ENCODE peak calls at places on chromosomes 12 and 14, in four cellular contexts. L is astrocyte, G is K562, N is hepatocyte. A is an unnamed sample.

GRCh38 chr12:79782197-79782890 is 91.6 kb upstream of the PAWR start:
- DNase-seq in L (peak), G (no peak), N (no peak), A (no peak)

GRCh38 chr14:23364604-23365352 is at the start of gene EFS:
- DNase-seq in L (peak), G (no peak), N (no peak), A (no peak)

GRCh38 chr14:95290021-95290420 is 29.7 kb downstream of the CLMN start:
- DNase-seq in L (no peak), G (no peak), N (no peak), A (no peak)

GRCh38 chr12:119748512-119748911 is 80.6 kb downstream of the PRKAB1 start:
- DNase-seq in L (peak), G (no peak), N (no peak), A (no peak)

GRCh38 chr14:64584185-64584584 is 34.4 kb downstream of the PPP1R36 start:
- DNase-seq in L (no peak), G (no peak), N (no peak), A (no peak)

GRCh38 chr14:62947291-62947690 is 98.0 kb downstream of the KCNH5 start:
- DNase-seq in L (no peak), G (no peak), N (no peak), A (no peak)

GRCh38 chr14:23430016-23430732 is 5.3 kb downstream of the MYH7 start:
- DNase-seq in L (no peak), G (no peak), N (no peak), A (no peak)

GRCh38 chr12:46153267-46153872 is 115.5 kb downstream of the SLC38A1 start:
- DNase-seq in L (peak), G (peak), N (peak), A (no peak)

GRCh38 chr12:102484017-102484731 is 3.8 kb upstream of the IGF1 start:
- DNase-seq in L (peak), G (peak), N (peak), A (peak)

GRCh38 chr12:1933342-1933992 is 15.0 kb upstream of the CACNA2D4 start:
- DNase-seq in L (peak), G (no peak), N (no peak), A (no peak)

GRCh38 chr14:77790566-77791224 is 9.2 kb upstream of the ADCK1 start:
- DNase-seq in L (no peak), G (no peak), N (no peak), A (no peak)

GRCh38 chr12:62801796-62802195 is 133.2 kb downstream of the PPM1H start:
- DNase-seq in L (no peak), G (no peak), N (no peak), A (no peak)

GRCh38 chr12:47882796-47883546 is 21.8 kb downstream of the VDR start:
- DNase-seq in L (no peak), G (no peak), N (no peak), A (no peak)

GRCh38 chr12:96248532-96248931 is 54.4 kb downstream of the ELK3 start:
- DNase-seq in L (no peak), G (no peak), N (no peak), A (no peak)

GRCh38 chr14:76307786-76308780 is 67.9 kb upstream of the ESRRB start:
- DNase-seq in L (no peak), G (no peak), N (no peak), A (no peak)

GRCh38 chr14:92596328-92596943 is 82.9 kb downstream of the RIN3 start:
- DNase-seq in L (no peak), G (no peak), N (no peak), A (no peak)

GRCh38 chr12:56188116-56188785 is 1.0 kb downstream of the SMARCC2 start:
- DNase-seq in L (no peak), G (no peak), N (no peak), A (no peak)

GRCh38 chr12:6946920-6947374 is 3.1 kb downstream of the C12orf57 start:
- DNase-seq in L (no peak), G (no peak), N (no peak), A (no peak)

GRCh38 chr14:97412933-97413574 is 615.9 kb downstream of the VRK1 start:
- DNase-seq in L (no peak), G (no peak), N (no peak), A (no peak)

GRCh38 chr12:3677609-3678008 is 75.3 kb downstream of the CRACR2A start:
- DNase-seq in L (no peak), G (no peak), N (no peak), A (no peak)

GRCh38 chr14:23339506-23340268 is 13.0 kb downstream of the SLC22A17 start:
- DNase-seq in L (no peak), G (no peak), N (no peak), A (no peak)

GRCh38 chr12:45322810-45323209 is 106.9 kb downstream of the ANO6 start:
- DNase-seq in L (no peak), G (no peak), N (no peak), A (no peak)

GRCh38 chr14:20630340-20631022 is 11.0 kb downstream of the OR6S1 start:
- DNase-seq in L (no peak), G (peak), N (peak), A (peak)

GRCh38 chr12:62581288-62582064 is 114.8 kb downstream of the MON2 start:
- DNase-seq in L (peak), G (peak), N (peak), A (no peak)

GRCh38 chr14:69612014-69612758 is 790 bp downstream of the SUSD6 start:
- DNase-seq in L (no peak), G (peak), N (no peak), A (peak)

GRCh38 chr14:69613312-69614073 is 2.1 kb downstream of the SUSD6 start:
- DNase-seq in L (no peak), G (no peak), N (no peak), A (no peak)

GRCh38 chr14:69611264-69612013 is at the start of gene SUSD6:
- DNase-seq in L (peak), G (peak), N (peak), A (peak)

GRCh38 chr14:69614592-69614991 is 3.2 kb downstream of the SUSD6 start:
- DNase-seq in L (no peak), G (no peak), N (no peak), A (no peak)

DNA sequence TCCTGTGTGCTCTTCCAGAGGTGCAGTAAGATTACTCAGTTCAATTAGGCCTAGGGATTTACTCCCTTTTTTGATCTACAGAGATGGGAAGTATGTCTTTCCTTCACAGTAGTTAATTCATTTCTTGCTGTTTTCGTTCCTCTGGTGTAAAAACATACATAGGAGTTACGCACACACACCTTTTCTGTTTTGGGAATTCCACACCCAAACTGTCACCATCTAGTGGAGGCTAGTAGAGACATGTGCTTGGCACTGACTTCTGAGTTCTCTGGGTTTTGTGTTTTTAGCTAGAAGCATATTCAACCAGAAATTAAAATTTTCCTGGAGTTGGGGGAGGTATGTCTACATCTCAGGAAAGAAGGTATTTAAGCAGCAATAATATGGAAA is 1.4 kb downstream of the SUSD6 start:
- DNase-seq in L (no peak), G (no peak), N (no peak), A (no peak)
- TF ChIP-seq CTCF in L (peak), G (peak), N (peak), A (no peak)

DNA sequence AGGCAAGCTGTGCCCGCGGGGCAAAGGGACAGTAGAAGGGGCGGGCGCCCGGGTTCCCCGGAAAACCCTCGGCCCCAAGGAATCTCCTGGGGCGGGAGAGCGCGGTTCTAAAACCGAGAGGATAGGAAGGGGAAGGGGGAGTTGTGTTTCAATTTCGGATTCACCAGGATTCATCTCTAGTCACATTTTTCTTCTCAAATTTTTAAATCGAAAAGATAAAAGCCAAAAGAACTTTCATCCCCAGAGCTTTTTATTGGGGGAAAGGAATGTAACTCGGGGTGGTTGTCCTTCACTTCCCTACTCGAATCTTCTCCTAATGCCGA is 1.4 kb downstream of the BMP4 start:
- DNase-seq in L (no peak), G (no peak), N (no peak), A (no peak)
- TF ChIP-seq EZH2 in L (no peak), G (no peak), N (no peak), A (no peak)

GRCh38 chr12:24266982-24267381 is 317.5 kb upstream of the SOX5 start:
- DNase-seq in L (no peak), G (no peak), N (no peak), A (no peak)

GRCh38 chr12:24270965-24271364 is 321.5 kb upstream of the SOX5 start:
- DNase-seq in L (no peak), G (no peak), N (no peak), A (no peak)

GRCh38 chr12:24270464-24270863 is 321.0 kb upstream of the SOX5 start:
- DNase-seq in L (no peak), G (no peak), N (no peak), A (no peak)

GRCh38 chr12:24268663-24269186 is 319.3 kb upstream of the SOX5 start:
- DNase-seq in L (no peak), G (no peak), N (no peak), A (no peak)
- TF ChIP-seq CTCF in L (peak), G (no peak), N (peak), A (no peak)

GRCh38 chr14:33952541-33952940 is 1.7 kb upstream of the EGLN3 start:
- DNase-seq in L (no peak), G (no peak), N (no peak), A (no peak)

GRCh38 chr14:33951183-33951840 is 438 bp upstream of the EGLN3 start:
- DNase-seq in L (no peak), G (no peak), N (no peak), A (no peak)

GRCh38 chr14:33948143-33948962 is 2.5 kb downstream of the EGLN3 start:
- DNase-seq in L (no peak), G (no peak), N (no peak), A (no peak)

GRCh38 chr14:33949051-33950037 is 1.5 kb downstream of the EGLN3 start:
- DNase-seq in L (no peak), G (peak), N (no peak), A (no peak)

DNA sequence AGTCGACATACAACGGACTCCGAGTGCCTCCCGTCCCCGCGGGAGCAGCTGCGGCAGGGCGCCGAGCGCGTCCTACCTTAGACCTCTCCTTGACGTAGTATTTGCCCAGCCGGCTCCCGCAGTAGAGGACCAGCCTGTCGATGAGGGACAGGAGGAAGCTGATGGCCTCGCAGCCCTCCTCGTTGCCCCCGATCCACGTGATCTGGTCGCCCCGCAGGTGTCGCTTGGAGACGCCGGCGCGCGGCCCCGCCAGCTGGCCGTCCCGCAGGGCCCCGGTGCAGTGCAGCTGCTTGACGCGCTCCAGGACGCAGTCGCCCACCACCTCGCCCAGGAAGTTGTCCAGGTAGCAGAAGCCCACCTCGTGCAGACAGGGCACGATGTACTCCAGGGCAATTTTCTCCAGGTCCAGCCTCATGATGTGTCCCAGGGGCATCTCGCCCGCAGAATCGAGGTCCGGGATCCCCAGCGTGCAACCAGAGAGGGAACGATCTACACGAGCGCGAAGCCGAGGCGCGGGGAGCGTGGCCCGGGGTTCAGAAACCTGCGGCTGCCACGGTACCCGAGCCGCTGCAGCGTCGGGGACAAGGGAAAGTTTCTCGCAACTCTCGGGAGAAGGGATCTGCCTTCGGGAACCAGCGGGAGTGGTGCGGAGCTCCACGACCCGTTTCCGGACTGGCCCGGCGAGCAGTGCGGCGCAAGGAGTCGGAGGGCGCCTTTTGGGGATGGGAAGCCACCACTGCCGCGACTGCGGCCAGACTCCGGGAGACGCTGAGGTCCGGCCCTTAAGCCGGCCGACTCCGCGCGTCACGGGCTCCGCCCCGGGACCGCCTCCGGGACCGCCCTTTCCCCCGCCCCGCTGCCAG is at the start of gene EGLN3:
- DNase-seq in L (peak), G (peak), N (peak), A (peak)
- TF ChIP-seq EZH2 in L (peak), G (no peak), N (peak), A (no peak)

DNA sequence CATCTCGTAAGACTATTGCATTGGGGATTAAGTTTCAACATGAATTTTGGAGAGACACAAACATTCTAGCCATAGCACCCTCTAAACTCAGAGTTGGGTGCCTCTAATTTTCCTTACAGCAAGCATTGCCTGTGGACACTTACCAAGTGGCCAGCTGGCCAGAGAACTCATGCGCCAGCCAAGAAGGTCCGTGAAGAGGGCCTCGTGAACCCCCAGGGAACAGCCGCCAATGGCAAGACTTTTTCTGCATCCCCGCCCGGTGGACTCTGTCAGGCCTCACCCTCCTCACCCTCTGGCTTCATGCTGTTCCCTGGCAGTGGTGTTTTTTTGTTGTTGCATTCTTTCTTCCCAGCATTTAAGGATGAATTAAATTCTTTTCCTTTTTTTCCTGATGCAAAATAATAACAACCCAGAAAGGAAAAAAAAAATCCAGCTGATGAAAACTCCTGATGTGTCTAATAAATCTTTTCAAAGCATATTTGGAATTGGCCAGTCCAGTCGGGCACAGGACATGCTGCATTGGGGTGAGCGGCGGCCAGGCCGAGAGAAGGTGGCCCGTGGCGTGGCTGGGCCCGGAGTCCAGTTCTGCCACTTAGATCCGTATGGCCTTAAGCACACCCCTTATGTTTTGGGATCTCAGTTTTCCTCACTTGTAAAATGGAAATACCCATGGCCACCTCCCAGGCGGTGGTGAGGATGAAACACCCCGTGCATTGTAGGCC is 191.9 kb upstream of the DIO3 start:
- DNase-seq in L (no peak), G (no peak), N (no peak), A (no peak)
- TF ChIP-seq CTCF in L (no peak), G (no peak), N (no peak), A (no peak)

GRCh38 chr12:57736743-57737466 is 1.6 kb downstream of the AGAP2 start:
- DNase-seq in L (no peak), G (no peak), N (no peak), A (no peak)

GRCh38 chr12:57735952-57736742 is 2.4 kb downstream of the AGAP2 start:
- DNase-seq in L (no peak), G (peak), N (peak), A (peak)

GRCh38 chr12:57738142-57738474 is 434 bp downstream of the AGAP2 start:
- DNase-seq in L (no peak), G (no peak), N (no peak), A (no peak)

GRCh38 chr12:57738661-57739237 is at the start of gene AGAP2:
- DNase-seq in L (peak), G (no peak), N (no peak), A (no peak)

GRCh38 chr12:57737467-57738141 is 938 bp downstream of the AGAP2 start:
- DNase-seq in L (no peak), G (no peak), N (peak), A (no peak)
- TF ChIP-seq EZH2 in L (peak), G (no peak), N (peak), A (no peak)

GRCh38 chr12:75728826-75729225 is 217.4 kb upstream of the KRR1 start:
- DNase-seq in L (no peak), G (no peak), N (no peak), A (no peak)

GRCh38 chr12:75727577-75727976 is 216.2 kb upstream of the KRR1 start:
- DNase-seq in L (no peak), G (no peak), N (no peak), A (no peak)

GRCh38 chr12:75724913-75725312 is 213.5 kb upstream of the KRR1 start:
- DNase-seq in L (peak), G (no peak), N (peak), A (no peak)

GRCh38 chr12:75722714-75723200 is 211.3 kb upstream of the KRR1 start:
- DNase-seq in L (peak), G (no peak), N (peak), A (no peak)

DNA sequence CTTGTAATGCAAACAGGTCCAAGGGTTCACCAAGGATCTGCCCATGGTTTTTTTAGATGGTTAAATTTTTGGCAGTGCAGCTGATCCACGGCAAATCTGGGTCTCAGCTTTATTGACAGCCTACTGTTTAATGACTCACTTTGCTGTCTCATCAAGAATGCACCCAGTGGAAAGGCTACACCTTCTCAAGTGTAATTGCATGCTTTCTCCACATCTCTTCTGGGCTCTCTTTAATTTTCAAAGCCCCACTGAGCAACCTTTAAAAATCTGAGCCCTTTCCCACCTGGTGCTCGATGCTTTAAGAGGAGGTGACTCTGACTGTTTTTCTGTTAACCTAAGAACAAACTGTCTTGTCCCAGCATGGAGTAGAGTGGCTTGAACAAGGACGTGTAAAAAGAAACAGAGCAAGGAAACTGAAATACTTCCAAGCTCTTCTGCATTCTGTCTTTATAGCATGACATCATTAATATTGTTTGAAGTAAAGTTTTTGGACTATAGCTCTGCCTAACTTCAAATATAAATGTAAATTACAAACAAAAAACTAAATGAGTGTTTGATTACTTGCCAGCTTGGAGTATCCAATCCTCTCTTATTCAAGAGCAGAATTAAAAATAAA is 214.2 kb upstream of the KRR1 start:
- DNase-seq in L (peak), G (no peak), N (no peak), A (no peak)
- TF ChIP-seq CTCF in L (peak), G (no peak), N (no peak), A (peak)

DNA sequence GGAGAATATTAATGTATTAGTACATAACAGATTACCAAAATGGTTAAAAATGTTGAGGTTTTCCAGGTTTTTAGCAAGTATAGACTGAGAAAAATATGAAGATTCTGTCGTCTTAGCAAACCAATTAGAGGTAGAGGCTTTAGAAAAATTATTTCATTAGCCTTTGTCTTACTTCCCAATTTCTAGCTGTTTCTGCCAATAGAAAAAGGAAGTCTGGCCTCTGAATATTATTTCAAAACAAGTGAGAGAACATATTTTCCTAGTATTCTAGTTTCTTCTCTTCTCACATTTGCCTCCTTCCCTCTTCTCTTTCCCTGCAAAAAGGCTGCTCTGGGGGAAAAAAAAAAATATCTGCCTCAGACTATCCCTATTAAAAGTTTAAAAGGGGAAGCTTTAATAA is 16.4 kb downstream of the IPO8 start:
- DNase-seq in L (no peak), G (no peak), N (no peak), A (no peak)
- TF ChIP-seq EZH2 in L (no peak), G (no peak), N (no peak), A (no peak)

A was measured in PC-9.